ENCODE peak calls at places on chromosome 5, in five cellular contexts. D is PC-3, A is right lobe of liver, X is ovary, Q is GM23248. J is an unnamed sample. For H3K9me3, the result is how much of the 10 kb centered on the place peaks cover.

GRCh38 chr5:142298789-142299188 is 26.0 kb downstream of the SPRY4 start:
- DNase-seq in D (no peak), A (no peak), X (no peak), Q (no peak), J (no peak)

GRCh38 chr5:115336964-115337363 is 40.5 kb upstream of the CCDC112 start:
- DNase-seq in D (no peak), A (no peak), X (no peak), Q (no peak), J (no peak)

GRCh38 chr5:53446908-53447307 is 33.5 kb upstream of the FST start:
- DNase-seq in D (no peak), A (no peak), X (no peak), Q (peak), J (no peak)

GRCh38 chr5:180874804-180875582 is 13.9 kb upstream of the ZFP62 start:
- DNase-seq in D (no peak), A (no peak), X (no peak), Q (no peak), J (no peak)

GRCh38 chr5:131436081-131436480 is 172.2 kb downstream of the CDC42SE2 start:
- DNase-seq in D (no peak), A (no peak), X (no peak), Q (no peak), J (no peak)

GRCh38 chr5:175652741-175653663 is 4.9 kb upstream of the HRH2 start:
- DNase-seq in D (no peak), A (no peak), X (no peak), Q (no peak), J (peak)

GRCh38 chr5:142839711-142840441 is 69.7 kb downstream of the ARHGAP26 start:
- DNase-seq in D (peak), A (no peak), X (peak), Q (peak), J (no peak)

GRCh38 chr5:150062523-150062922 is 23.8 kb downstream of the CSF1R start:
- DNase-seq in D (no peak), A (no peak), X (no peak), Q (no peak), J (no peak)

GRCh38 chr5:126967808-126968466 is 62.4 kb downstream of the MARCHF3 start:
- DNase-seq in D (no peak), A (no peak), X (no peak), Q (no peak), J (no peak)

GRCh38 chr5:144582046-144582445 is 411.4 kb downstream of the KCTD16 start:
- DNase-seq in D (no peak), A (no peak), X (no peak), Q (no peak), J (no peak)

GRCh38 chr5:155290937-155291336 is 277.4 kb downstream of the KIF4B start:
- DNase-seq in D (no peak), A (no peak), X (no peak), Q (no peak), J (no peak)

DNA sequence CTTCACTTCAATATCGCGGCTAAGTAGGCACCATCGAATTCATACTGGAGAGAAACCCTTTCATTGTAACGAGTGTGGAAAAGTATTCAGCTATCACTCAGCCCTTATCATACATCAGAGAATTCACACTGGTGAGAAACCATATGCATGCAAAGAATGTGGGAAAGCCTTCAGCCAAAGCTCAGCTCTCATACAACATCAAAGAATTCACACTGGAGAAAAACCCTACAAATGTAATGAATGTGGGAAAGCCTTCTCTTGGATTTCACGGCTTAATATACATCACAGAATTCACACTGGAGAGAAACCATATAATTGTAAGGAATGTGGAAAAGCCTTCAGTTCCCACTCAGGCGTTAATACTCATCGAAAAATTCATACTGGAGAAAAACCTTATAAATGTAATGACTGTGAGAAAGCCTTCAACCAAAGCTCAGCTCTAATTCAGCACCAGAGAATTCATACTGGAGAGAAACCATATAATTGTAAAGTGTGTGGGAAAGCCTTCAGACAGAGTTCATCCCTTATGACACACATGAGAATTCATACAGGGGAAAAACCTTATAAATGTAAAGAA is 9.5 kb downstream of the ZNF879 start:
- DNase-seq in D (no peak), A (no peak), X (no peak), Q (peak), J (no peak)
- H3K9me3 ChIP-seq in D (under half), A (under half), X (under half), Q (under half), J (half or more)

GRCh38 chr5:56432326-56432725 is 199.2 kb upstream of the ANKRD55 start:
- DNase-seq in D (no peak), A (no peak), X (no peak), Q (peak), J (no peak)

GRCh38 chr5:56433039-56433438 is 199.9 kb upstream of the ANKRD55 start:
- DNase-seq in D (no peak), A (no peak), X (no peak), Q (no peak), J (no peak)

GRCh38 chr5:56429110-56429561 is 196.0 kb upstream of the ANKRD55 start:
- DNase-seq in D (no peak), A (no peak), X (no peak), Q (no peak), J (no peak)

GRCh38 chr5:56426658-56427057 is 193.5 kb upstream of the ANKRD55 start:
- DNase-seq in D (no peak), A (no peak), X (no peak), Q (no peak), J (no peak)

DNA sequence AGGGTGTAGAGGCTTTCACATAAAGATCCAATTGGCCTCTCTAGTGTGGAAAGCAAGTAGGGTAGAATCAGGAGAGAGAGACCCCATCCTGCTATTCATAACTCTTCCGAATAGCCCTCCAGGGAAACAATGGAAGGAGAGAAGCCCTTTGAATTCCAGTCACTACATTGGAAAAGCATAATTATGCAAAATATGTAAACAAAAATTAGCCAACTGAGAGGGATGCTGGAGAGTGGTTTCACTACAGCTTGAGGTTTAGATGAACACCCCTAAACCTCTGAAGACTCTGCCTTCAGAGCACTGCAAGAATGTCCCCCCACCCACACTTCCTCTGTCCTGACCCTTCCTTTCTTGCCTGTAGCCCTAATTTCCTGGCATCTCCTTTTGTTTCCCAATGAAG is 197.3 kb upstream of the ANKRD55 start:
- DNase-seq in D (no peak), A (no peak), X (no peak), Q (no peak), J (no peak)
- H3K9me3 ChIP-seq in D (under half), A (under half), X (under half), Q (under half), J (under half)

DNA sequence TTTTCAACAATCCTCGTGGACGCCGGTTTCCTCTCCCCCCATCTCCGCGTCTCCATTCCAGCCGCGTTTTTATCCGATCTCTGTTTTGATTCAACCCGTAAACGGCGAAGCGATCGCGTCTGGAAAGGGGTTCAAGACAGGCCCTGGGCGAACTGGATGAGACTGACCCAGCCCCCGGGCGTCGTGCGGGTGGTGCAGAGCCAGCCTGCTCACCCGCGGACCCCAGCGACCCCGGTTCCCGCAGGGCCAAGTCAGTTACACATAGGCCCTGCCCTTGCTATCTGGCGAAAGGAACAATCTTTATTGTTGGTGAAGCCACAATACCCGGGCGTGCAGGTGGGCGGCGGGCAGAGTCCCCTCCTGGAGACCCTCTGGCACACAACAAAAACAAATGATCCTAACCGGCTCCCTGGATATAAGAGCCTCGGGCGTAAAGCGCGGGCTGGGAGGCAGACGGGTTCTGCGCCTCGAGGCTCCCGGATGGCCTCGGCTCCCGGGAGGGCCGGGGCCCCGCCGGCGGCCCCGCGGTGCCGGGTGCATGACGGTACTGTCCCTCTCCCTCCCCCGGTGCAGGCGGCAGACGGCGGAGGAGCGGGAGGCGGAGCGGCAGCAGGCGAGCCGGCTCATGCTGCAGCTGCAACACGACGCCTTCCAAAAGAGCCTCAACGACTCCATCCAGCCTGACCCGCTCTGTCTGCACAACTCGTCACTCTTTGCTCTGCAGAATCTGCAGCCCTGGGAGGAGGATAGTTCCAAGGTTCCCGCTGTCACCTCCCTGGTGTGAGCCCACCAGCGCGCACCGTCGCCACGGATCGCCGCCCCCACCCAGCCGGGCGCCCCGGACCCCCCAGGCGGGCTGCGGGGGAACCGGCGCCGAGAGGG is 2.0 kb downstream of the TLX3 start:
- DNase-seq in D (peak), A (no peak), X (no peak), Q (peak), J (no peak)
- H3K9me3 ChIP-seq in D (under half), A (under half), X (under half), Q (under half), J (under half)

GRCh38 chr5:6082685-6083084 is 295.7 kb downstream of the MED10 start:
- DNase-seq in D (peak), A (no peak), X (no peak), Q (no peak), J (no peak)
- H3K9me3 ChIP-seq in D (under half), A (under half), X (under half), Q (under half), J (under half)